ENCODE peak calls at places on chromosomes 6 and 20, in nine cellular contexts. P is A673; W is A549; M is heart left ventricle; R is CD8-positive, alpha-beta T cell; N is IMR-90; Z is body of pancreas; A is stomach; I is right atrium auricular region. E is an unnamed sample. For H3K4me1, the result is how much of the 10 kb centered on the place peaks cover.

GRCh38 chr6:14062345-14063029 is 55.1 kb upstream of the CD83 start:
- DNase-seq in P (no peak), W (no peak), M (no peak), R (no peak), N (no peak), Z (no peak), A (no peak), I (no peak), E (no peak)

GRCh38 chr6:170166511-170167122 is 124.3 kb downstream of the DLL1 start:
- DNase-seq in P (no peak), W (no peak), M (no peak), R (no peak), N (no peak), Z (peak), A (peak), I (no peak), E (no peak)

GRCh38 chr6:166934174-166934573 is 22.2 kb downstream of the RNASET2 start:
- DNase-seq in P (no peak), W (no peak), M (no peak), R (no peak), N (no peak), Z (no peak), A (no peak), I (no peak), E (no peak)

GRCh38 chr6:37988696-37989095 is 169.2 kb downstream of the ZFAND3 start:
- DNase-seq in P (no peak), W (no peak), M (no peak), R (no peak), N (no peak), Z (no peak), A (no peak), I (no peak), E (no peak)

GRCh38 chr6:119116712-119117281 is 38.3 kb upstream of the FAM184A start:
- DNase-seq in P (no peak), W (no peak), M (no peak), R (no peak), N (no peak), Z (no peak), A (no peak), I (no peak), E (no peak)

GRCh38 chr6:130385059-130385695 is 19.4 kb downstream of the TMEM200A start:
- DNase-seq in P (no peak), W (no peak), M (no peak), R (no peak), N (no peak), Z (peak), A (no peak), I (no peak), E (no peak)

GRCh38 chr20:19354950-19355349 is 142.5 kb downstream of the SLC24A3 start:
- DNase-seq in P (peak), W (no peak), M (no peak), R (no peak), N (no peak), Z (no peak), A (no peak), I (no peak), E (no peak)

GRCh38 chr6:84921891-84922290 is 157.5 kb upstream of the TBX18 start:
- DNase-seq in P (no peak), W (no peak), M (no peak), R (no peak), N (no peak), Z (no peak), A (no peak), I (no peak), E (no peak)

GRCh38 chr6:115766745-115767462 is 293.8 kb downstream of the FRK start:
- DNase-seq in P (no peak), W (no peak), M (no peak), R (no peak), N (no peak), Z (no peak), A (no peak), I (no peak), E (no peak)

GRCh38 chr20:57434390-57434700 is 43.1 kb downstream of the RBM38 start:
- DNase-seq in P (no peak), W (no peak), M (no peak), R (no peak), N (no peak), Z (no peak), A (no peak), I (no peak), E (no peak)

GRCh38 chr6:108748959-108749358 is 99.3 kb upstream of the ARMC2 start:
- DNase-seq in P (no peak), W (no peak), M (no peak), R (no peak), N (no peak), Z (no peak), A (no peak), I (no peak), E (no peak)

GRCh38 chr20:22962567-22963439 is 72.3 kb upstream of the SSTR4 start:
- DNase-seq in P (no peak), W (peak), M (no peak), R (no peak), N (no peak), Z (no peak), A (no peak), I (no peak), E (no peak)

GRCh38 chr6:1524040-1524480 is 85.7 kb upstream of the FOXC1 start:
- DNase-seq in P (no peak), W (peak), M (peak), R (peak), N (peak), Z (peak), A (peak), I (no peak), E (peak)

GRCh38 chr20:46214831-46215488 is 93.3 kb downstream of the CDH22 start:
- DNase-seq in P (peak), W (no peak), M (no peak), R (no peak), N (no peak), Z (no peak), A (no peak), I (no peak), E (no peak)

GRCh38 chr6:139166238-139166955 is 31.5 kb downstream of the HECA start:
- DNase-seq in P (no peak), W (no peak), M (no peak), R (no peak), N (no peak), Z (no peak), A (no peak), I (no peak), E (no peak)
- H3K4me1 ChIP-seq in P (under half), W (under half), M (under half), R (half or more), N (under half), Z (under half), A (under half), I (under half), E (under half)

GRCh38 chr6:20335872-20336271 is 65.8 kb upstream of the E2F3 start:
- DNase-seq in P (no peak), W (no peak), M (no peak), R (no peak), N (no peak), Z (no peak), A (no peak), I (no peak), E (peak)

GRCh38 chr6:20338160-20338559 is 63.5 kb upstream of the E2F3 start:
- DNase-seq in P (no peak), W (no peak), M (no peak), R (no peak), N (peak), Z (no peak), A (no peak), I (no peak), E (no peak)

GRCh38 chr6:20340056-20340455 is 61.6 kb upstream of the E2F3 start:
- DNase-seq in P (no peak), W (no peak), M (no peak), R (no peak), N (no peak), Z (no peak), A (no peak), I (no peak), E (no peak)

GRCh38 chr6:20341564-20341963 is 60.1 kb upstream of the E2F3 start:
- DNase-seq in P (no peak), W (no peak), M (no peak), R (no peak), N (no peak), Z (no peak), A (no peak), I (no peak), E (no peak)

DNA sequence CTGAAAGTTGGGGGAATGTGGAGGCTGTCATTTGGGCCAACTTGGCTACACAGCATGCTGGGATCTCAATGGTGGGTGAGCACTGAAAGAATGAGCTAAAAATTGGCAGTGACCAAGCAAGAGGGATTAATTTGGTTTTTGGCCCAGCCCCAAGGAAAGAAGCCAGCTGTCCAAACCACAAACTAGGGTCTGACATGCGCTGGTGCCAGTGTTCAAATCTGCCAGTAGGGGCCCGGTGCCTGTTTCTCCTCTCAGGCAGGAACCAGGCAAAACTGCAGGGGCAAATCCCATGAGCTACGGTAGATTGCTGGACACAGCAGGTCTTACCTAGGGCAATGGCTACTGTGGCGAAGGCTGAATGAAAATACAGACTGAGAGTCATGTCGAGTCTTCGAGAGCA is 61.2 kb upstream of the E2F3 start:
- DNase-seq in P (peak), W (no peak), M (no peak), R (no peak), N (no peak), Z (no peak), A (no peak), I (no peak), E (no peak)
- TF ChIP-seq CTCF in P (peak), W (no peak), M (no peak), R (no peak), N (no peak), Z (no peak), A (no peak), I (no peak), E (no peak)

DNA sequence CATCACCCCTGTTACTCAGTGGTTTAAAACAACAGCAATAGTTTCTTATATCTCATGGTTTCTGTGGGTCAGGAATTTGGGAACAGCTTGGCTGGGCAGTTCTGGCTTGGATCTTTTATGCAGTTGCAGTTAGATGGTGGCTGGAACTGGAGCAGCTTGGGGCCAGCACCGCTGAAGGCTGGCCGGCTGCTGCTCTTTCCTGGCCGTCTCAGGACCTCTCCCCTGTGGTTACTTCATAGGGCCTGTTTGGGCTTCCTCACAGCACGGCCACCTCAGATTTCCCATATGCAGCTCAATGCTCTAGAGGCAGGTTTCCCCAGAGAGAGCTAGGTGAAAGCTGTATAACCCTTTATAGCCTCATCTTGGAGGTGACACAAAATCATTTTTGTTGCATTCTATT is 15.6 kb downstream of the PKIG start:
- DNase-seq in P (no peak), W (no peak), M (no peak), R (no peak), N (no peak), Z (no peak), A (no peak), I (no peak), E (no peak)
- H3K4me1 ChIP-seq in P (under half), W (under half), M (half or more), R (under half), N (under half), Z (under half), A (half or more), I (half or more), E (under half)

GRCh38 chr6:43758617-43759050 is 11.4 kb upstream of the VEGFA start:
- DNase-seq in P (peak), W (peak), M (no peak), R (no peak), N (no peak), Z (no peak), A (no peak), I (no peak), E (no peak)
- TF ChIP-seq CTCF in P (peak), W (peak), M (peak), R (peak), N (peak), Z (peak), A (peak), I (peak), E (peak)

GRCh38 chr20:60055740-60056139 is 97.5 kb downstream of the CDH26 start:
- DNase-seq in P (peak), W (no peak), M (peak), R (peak), N (no peak), Z (peak), A (peak), I (peak), E (no peak)
- H3K4me1 ChIP-seq in P (under half), W (under half), M (under half), R (under half), N (under half), Z (under half), A (under half), I (under half), E (under half)

GRCh38 chr6:158026901-158027589 is 45.4 kb downstream of the SYNJ2 start:
- DNase-seq in P (no peak), W (no peak), M (no peak), R (no peak), N (no peak), Z (no peak), A (no peak), I (no peak), E (no peak)
- TF ChIP-seq CTCF in P (no peak), W (no peak), M (no peak), R (no peak), N (no peak), Z (no peak), A (no peak), I (no peak), E (no peak)

DNA sequence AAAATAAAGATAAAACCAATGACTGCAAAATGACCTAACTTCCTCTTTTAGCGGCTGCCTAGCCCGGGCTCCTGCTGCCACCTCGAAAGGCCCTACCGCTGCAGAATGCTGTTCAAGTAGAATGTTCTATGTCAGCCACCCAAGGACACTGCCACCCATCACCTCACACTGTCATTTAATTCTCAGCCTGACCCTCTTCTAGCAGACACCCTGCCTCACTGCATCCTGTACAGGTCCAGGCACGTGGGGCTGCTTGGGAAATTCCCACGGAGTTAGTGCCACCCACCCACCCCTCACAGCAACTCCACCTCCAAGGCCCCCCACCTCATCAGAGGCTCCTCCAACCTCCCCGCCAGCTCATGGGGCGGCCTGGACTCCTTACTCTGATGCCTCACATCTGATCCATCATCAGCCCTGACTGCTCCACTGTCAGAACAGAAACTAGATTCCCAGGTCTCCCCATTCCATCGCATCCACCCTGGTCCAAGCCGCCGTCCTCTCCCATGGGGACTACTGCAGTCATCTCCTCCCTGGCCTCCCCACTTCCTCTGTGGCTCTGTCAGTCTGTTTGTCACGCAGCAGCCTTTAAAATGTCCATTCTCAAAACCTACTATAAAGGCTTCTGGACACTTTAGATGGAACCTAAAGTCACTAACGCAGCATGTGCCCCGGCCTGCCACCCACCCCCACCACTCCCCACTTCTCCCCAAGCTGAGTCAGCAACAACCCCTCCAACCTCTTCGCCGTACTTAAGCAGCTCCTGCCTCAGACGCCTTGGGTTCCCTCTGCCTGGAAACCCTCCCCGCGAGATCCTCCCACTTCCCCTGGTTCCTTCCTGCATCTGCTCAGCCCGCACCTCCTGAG is 17.0 kb downstream of the NFATC2 start:
- DNase-seq in P (no peak), W (no peak), M (peak), R (no peak), N (no peak), Z (peak), A (no peak), I (no peak), E (no peak)
- H3K4me1 ChIP-seq in P (under half), W (under half), M (under half), R (half or more), N (under half), Z (under half), A (half or more), I (under half), E (under half)

DNA sequence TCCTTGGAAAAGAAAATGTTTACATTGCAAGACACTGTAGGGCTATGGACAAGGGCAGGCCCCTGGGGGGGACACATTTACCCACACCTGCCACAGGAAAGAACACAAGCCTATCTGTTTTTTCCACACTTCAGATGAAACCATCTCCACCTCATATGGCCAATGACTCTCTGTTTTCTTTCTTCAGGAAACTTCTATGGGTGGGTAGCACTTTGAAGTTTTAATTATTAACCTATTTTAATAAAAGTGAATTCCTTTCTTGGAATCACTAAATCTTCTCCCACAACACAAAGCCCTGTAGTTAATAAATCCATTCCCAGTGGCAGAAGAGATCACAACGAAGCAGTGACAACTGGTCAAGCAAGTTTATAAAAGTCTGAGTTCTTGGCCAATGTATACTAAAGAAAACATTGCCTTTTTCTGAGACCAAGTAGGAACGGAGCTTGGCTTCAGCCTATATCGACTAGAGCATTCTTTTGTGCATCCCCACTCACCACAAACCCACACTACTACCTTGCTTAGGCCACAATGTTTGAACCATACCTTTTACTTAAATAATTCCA is 125.1 kb upstream of the CARMIL1 start:
- DNase-seq in P (no peak), W (no peak), M (no peak), R (no peak), N (no peak), Z (no peak), A (no peak), I (no peak), E (no peak)
- TF ChIP-seq CTCF in P (no peak), W (no peak), M (no peak), R (no peak), N (no peak), Z (no peak), A (no peak), I (no peak), E (no peak)

DNA sequence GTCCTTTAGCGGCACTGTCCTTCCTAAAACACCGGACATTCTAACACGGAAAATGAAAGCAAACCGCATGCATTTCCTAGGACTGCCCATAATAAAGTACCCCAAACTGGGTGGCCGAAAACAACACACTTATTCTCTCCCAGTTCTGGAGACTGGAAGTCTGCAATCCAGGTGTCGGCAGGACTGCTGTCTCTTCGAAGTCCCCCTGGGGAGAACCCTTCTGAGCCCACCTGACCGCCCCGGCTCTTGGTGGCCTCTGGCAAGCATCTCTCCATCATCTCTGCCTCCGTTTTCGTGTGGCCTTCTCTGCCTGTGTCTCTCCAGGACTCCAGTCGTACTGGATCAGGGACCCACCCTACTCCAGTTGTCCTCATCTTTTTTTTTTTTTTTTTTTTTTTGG is 55.4 kb downstream of the SYNJ2 start:
- DNase-seq in P (no peak), W (no peak), M (no peak), R (no peak), N (no peak), Z (no peak), A (no peak), I (no peak), E (no peak)
- H3K4me1 ChIP-seq in P (under half), W (half or more), M (under half), R (under half), N (under half), Z (under half), A (half or more), I (half or more), E (under half)

DNA sequence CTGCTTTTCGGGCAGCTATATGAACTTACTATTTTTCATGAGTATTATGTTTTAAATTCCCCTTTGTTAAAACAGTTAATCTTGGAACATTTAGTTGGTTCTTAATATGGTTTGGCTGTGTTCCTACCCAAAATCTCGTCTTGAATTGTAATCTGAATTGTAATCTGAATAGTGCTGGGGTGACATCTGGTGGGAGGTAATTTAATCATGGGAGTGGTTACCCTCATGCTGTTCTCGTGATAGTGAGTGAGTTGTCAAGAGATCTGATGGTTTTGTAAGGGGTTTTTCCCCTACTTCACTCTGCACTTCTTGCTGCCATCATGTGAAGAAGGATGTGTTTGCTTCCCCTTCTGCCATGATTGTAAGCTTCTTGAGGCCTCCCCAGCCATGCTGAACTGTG is 305.4 kb upstream of the MAP3K7 start:
- DNase-seq in P (peak), W (no peak), M (no peak), R (no peak), N (no peak), Z (no peak), A (no peak), I (no peak), E (no peak)
- TF ChIP-seq CTCF in P (peak), W (no peak), M (no peak), R (no peak), N (no peak), Z (peak), A (no peak), I (no peak), E (no peak)

E was measured in MM.1S.